ENCODE peak calls at places on chromosomes 1 and 21, in five cellular contexts. One of them, this sample, is unnamed.

GRCh38 chr1:79037085-79037484 is 30.6 kb upstream of the ADGRL4 start:
- DNase-seq in tibial artery: no peak
- DNase-seq in sigmoid colon: no peak
- DNase-seq in ovary: no peak
- DNase-seq in A549: no peak
- DNase-seq in this sample: no peak

GRCh38 chr21:41255190-41255589 is 61.4 kb upstream of the FAM3B start:
- DNase-seq in sigmoid colon: no peak
- DNase-seq in A549: no peak
- DNase-seq in tibial artery: no peak
- DNase-seq in ovary: no peak
- DNase-seq in this sample: no peak

GRCh38 chr1:225677350-225678124 is 24.6 kb upstream of the ENAH start:
- DNase-seq in A549: no peak
- DNase-seq in sigmoid colon: no peak
- DNase-seq in ovary: no peak
- DNase-seq in tibial artery: no peak
- DNase-seq in this sample: no peak

GRCh38 chr1:26540346-26540745 is 10.8 kb downstream of the RPS6KA1 start:
- DNase-seq in tibial artery: no peak
- DNase-seq in A549: no peak
- DNase-seq in sigmoid colon: no peak
- DNase-seq in ovary: no peak
- DNase-seq in this sample: no peak

GRCh38 chr1:20339811-20340457 is 49.3 kb downstream of the VWA5B1 start:
- DNase-seq in sigmoid colon: no peak
- DNase-seq in ovary: no peak
- DNase-seq in tibial artery: no peak
- DNase-seq in A549: no peak
- DNase-seq in this sample: no peak

GRCh38 chr1:83901547-83902155 is 97.3 kb downstream of the TTLL7 start:
- DNase-seq in tibial artery: no peak
- DNase-seq in ovary: no peak
- DNase-seq in sigmoid colon: no peak
- DNase-seq in A549: peak
- DNase-seq in this sample: no peak

GRCh38 chr1:162632234-162632666 is at the start of gene DDR2:
- DNase-seq in sigmoid colon: peak
- DNase-seq in tibial artery: peak
- DNase-seq in A549: no peak
- DNase-seq in ovary: peak
- DNase-seq in this sample: no peak

GRCh38 chr1:207321790-207322530 is 482 bp downstream of the CD55 start:
- DNase-seq in ovary: no peak
- DNase-seq in sigmoid colon: no peak
- DNase-seq in A549: no peak
- DNase-seq in tibial artery: no peak
- DNase-seq in this sample: no peak

GRCh38 chr21:45802425-45802824 is 158.9 kb downstream of the PCBP3 start:
- DNase-seq in ovary: no peak
- DNase-seq in tibial artery: peak
- DNase-seq in A549: no peak
- DNase-seq in sigmoid colon: no peak
- DNase-seq in this sample: no peak

GRCh38 chr1:1402081-1402900 is 3.2 kb upstream of the CCNL2 start:
- DNase-seq in ovary: no peak
- DNase-seq in sigmoid colon: no peak
- DNase-seq in tibial artery: no peak
- DNase-seq in A549: peak
- DNase-seq in this sample: no peak

GRCh38 chr1:208115924-208116614 is 128.1 kb downstream of the PLXNA2 start:
- DNase-seq in sigmoid colon: no peak
- DNase-seq in ovary: no peak
- DNase-seq in tibial artery: no peak
- DNase-seq in A549: no peak
- DNase-seq in this sample: no peak

GRCh38 chr1:175449306-175449705 is 256.7 kb upstream of the KIAA0040 start:
- DNase-seq in sigmoid colon: no peak
- DNase-seq in A549: no peak
- DNase-seq in tibial artery: no peak
- DNase-seq in ovary: no peak
- DNase-seq in this sample: no peak

GRCh38 chr1:170768929-170769328 is 105.0 kb downstream of the PRRX1 start:
- DNase-seq in A549: no peak
- DNase-seq in ovary: no peak
- DNase-seq in tibial artery: no peak
- DNase-seq in sigmoid colon: no peak
- DNase-seq in this sample: no peak

GRCh38 chr1:100535264-100535663 is 2.7 kb upstream of the GPR88 start:
- DNase-seq in sigmoid colon: no peak
- DNase-seq in tibial artery: no peak
- DNase-seq in ovary: no peak
- DNase-seq in A549: no peak
- DNase-seq in this sample: no peak

GRCh38 chr1:19619697-19620384 is 24.3 kb upstream of the NBL1 start:
- DNase-seq in sigmoid colon: no peak
- DNase-seq in ovary: no peak
- DNase-seq in A549: no peak
- DNase-seq in tibial artery: no peak
- DNase-seq in this sample: no peak

GRCh38 chr1:53465023-53465957 is 6.1 kb downstream of the DMRTB1 start:
- DNase-seq in ovary: no peak
- DNase-seq in tibial artery: no peak
- DNase-seq in sigmoid colon: no peak
- DNase-seq in A549: no peak
- DNase-seq in this sample: no peak

GRCh38 chr1:29876902-29877301 is 640.6 kb downstream of the PTPRU start:
- DNase-seq in sigmoid colon: no peak
- DNase-seq in ovary: no peak
- DNase-seq in A549: no peak
- DNase-seq in tibial artery: no peak
- DNase-seq in this sample: no peak

GRCh38 chr21:38900499-38900898 is 94.8 kb downstream of the ETS2 start:
- DNase-seq in A549: no peak
- DNase-seq in tibial artery: no peak
- DNase-seq in sigmoid colon: no peak
- DNase-seq in ovary: no peak
- DNase-seq in this sample: no peak

GRCh38 chr1:189609206-189609605 is 868.5 kb downstream of the BRINP3 start:
- DNase-seq in A549: no peak
- DNase-seq in tibial artery: no peak
- DNase-seq in sigmoid colon: no peak
- DNase-seq in ovary: no peak
- DNase-seq in this sample: no peak

GRCh38 chr1:24868016-24868875 is 61.8 kb downstream of the RUNX3 start:
- DNase-seq in ovary: no peak
- DNase-seq in sigmoid colon: no peak
- DNase-seq in tibial artery: peak
- DNase-seq in A549: no peak
- DNase-seq in this sample: no peak

GRCh38 chr1:80918365-80918764 is 882.4 kb upstream of the ADGRL2 start:
- DNase-seq in tibial artery: no peak
- DNase-seq in ovary: no peak
- DNase-seq in sigmoid colon: no peak
- DNase-seq in A549: no peak
- DNase-seq in this sample: no peak

GRCh38 chr1:159699653-159700052 is 14.7 kb downstream of the CRP start:
- DNase-seq in sigmoid colon: no peak
- DNase-seq in tibial artery: no peak
- DNase-seq in A549: no peak
- DNase-seq in ovary: no peak
- DNase-seq in this sample: no peak

GRCh38 chr1:111570781-111571181 is 48.8 kb upstream of the RAP1A start:
- DNase-seq in sigmoid colon: no peak
- DNase-seq in tibial artery: no peak
- DNase-seq in ovary: no peak
- DNase-seq in A549: no peak
- DNase-seq in this sample: peak

GRCh38 chr1:3264456-3264855 is 190.0 kb upstream of the ARHGEF16 start:
- DNase-seq in A549: no peak
- DNase-seq in tibial artery: no peak
- DNase-seq in ovary: no peak
- DNase-seq in sigmoid colon: no peak
- DNase-seq in this sample: no peak

GRCh38 chr1:93980320-93980744 is 71.1 kb upstream of the GCLM start:
- DNase-seq in ovary: no peak
- DNase-seq in sigmoid colon: no peak
- DNase-seq in tibial artery: no peak
- DNase-seq in A549: peak
- DNase-seq in this sample: no peak

GRCh38 chr21:41754481-41754891 is 12.4 kb downstream of the RIPK4 start:
- DNase-seq in A549: no peak
- DNase-seq in tibial artery: no peak
- DNase-seq in sigmoid colon: no peak
- DNase-seq in ovary: no peak
- DNase-seq in this sample: no peak

GRCh38 chr1:29583727-29584126 is 347.4 kb downstream of the PTPRU start:
- DNase-seq in A549: no peak
- DNase-seq in sigmoid colon: no peak
- DNase-seq in tibial artery: no peak
- DNase-seq in ovary: no peak
- DNase-seq in this sample: no peak

GRCh38 chr21:46189213-46189958 is 5.1 kb upstream of the SPATC1L start:
- DNase-seq in tibial artery: no peak
- DNase-seq in sigmoid colon: peak
- DNase-seq in ovary: peak
- DNase-seq in A549: no peak
- DNase-seq in this sample: no peak

GRCh38 chr1:202154766-202155477 is 5.5 kb downstream of the PTPN7 start:
- DNase-seq in tibial artery: no peak
- DNase-seq in sigmoid colon: no peak
- DNase-seq in ovary: peak
- DNase-seq in A549: peak
- DNase-seq in this sample: no peak
- H3K27ac ChIP-seq in tibial artery: no peak
- H3K27ac ChIP-seq in sigmoid colon: no peak
- H3K27ac ChIP-seq in ovary: no peak
- H3K27ac ChIP-seq in A549: peak
- H3K27ac ChIP-seq in this sample: peak

GRCh38 chr1:43011020-43011419 is 52.4 kb upstream of the SLC2A1 start:
- DNase-seq in ovary: no peak
- DNase-seq in tibial artery: no peak
- DNase-seq in sigmoid colon: no peak
- DNase-seq in A549: no peak
- DNase-seq in this sample: no peak

GRCh38 chr1:43009274-43009673 is 50.6 kb upstream of the SLC2A1 start:
- DNase-seq in sigmoid colon: no peak
- DNase-seq in ovary: no peak
- DNase-seq in A549: no peak
- DNase-seq in tibial artery: no peak
- DNase-seq in this sample: no peak

GRCh38 chr1:43008106-43008424 is 49.4 kb upstream of the SLC2A1 start:
- DNase-seq in A549: no peak
- DNase-seq in tibial artery: no peak
- DNase-seq in sigmoid colon: no peak
- DNase-seq in ovary: no peak
- DNase-seq in this sample: no peak

GRCh38 chr1:43007377-43008105 is 48.9 kb upstream of the SLC2A1 start:
- DNase-seq in ovary: no peak
- DNase-seq in sigmoid colon: no peak
- DNase-seq in A549: no peak
- DNase-seq in tibial artery: no peak
- DNase-seq in this sample: no peak

GRCh38 chr1:43008425-43009108 is 49.9 kb upstream of the SLC2A1 start:
- DNase-seq in ovary: no peak
- DNase-seq in sigmoid colon: no peak
- DNase-seq in tibial artery: no peak
- DNase-seq in A549: no peak
- DNase-seq in this sample: no peak
- H3K4me3 ChIP-seq in ovary: no peak
- H3K4me3 ChIP-seq in sigmoid colon: no peak
- H3K4me3 ChIP-seq in tibial artery: no peak
- H3K4me3 ChIP-seq in A549: no peak
- H3K4me3 ChIP-seq in this sample: no peak

GRCh38 chr1:59499956-59500569 is 203.2 kb downstream of the FGGY start:
- DNase-seq in A549: no peak
- DNase-seq in sigmoid colon: no peak
- DNase-seq in tibial artery: no peak
- DNase-seq in ovary: no peak
- DNase-seq in this sample: no peak
- H3K27ac ChIP-seq in A549: no peak
- H3K27ac ChIP-seq in sigmoid colon: no peak
- H3K27ac ChIP-seq in tibial artery: no peak
- H3K27ac ChIP-seq in ovary: no peak
- H3K27ac ChIP-seq in this sample: no peak

DNA sequence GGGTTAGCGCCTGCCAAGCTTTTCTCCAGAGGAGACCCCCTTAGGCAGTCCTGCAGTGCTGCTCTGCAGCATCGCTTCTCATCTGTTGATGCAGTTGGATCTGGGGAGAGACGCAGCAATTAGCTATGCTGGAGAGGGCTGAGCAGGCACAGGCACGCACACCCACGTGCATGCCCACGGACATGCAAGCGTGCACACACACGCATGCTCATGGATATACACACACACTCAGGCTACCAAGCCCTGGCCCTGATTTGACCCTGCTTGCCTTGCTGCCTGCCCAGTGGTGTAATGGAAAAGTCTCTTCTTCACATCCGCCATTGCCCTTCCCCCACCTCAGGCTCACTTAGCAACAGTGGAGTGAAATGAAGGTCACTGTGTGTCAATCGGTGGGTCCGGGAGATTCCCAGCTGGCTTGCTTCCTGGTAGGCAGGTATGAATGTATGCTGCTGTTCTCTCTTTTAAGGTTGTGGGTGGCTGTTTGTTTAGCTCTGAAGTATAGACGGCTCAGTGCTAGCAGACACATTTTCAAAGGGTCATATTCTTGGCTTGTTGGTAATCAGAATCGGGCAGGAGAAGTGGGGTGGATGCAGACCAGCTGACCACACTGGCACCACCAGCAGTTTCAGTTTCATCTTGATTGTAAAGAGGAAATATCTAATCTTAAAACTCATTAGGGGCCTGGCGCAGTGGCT is 9.5 kb downstream of the ATP1B1 start:
- DNase-seq in sigmoid colon: peak
- DNase-seq in A549: no peak
- DNase-seq in tibial artery: no peak
- DNase-seq in ovary: no peak
- DNase-seq in this sample: no peak
- H3K4me3 ChIP-seq in sigmoid colon: peak
- H3K4me3 ChIP-seq in A549: peak
- H3K4me3 ChIP-seq in tibial artery: no peak
- H3K4me3 ChIP-seq in ovary: no peak
- H3K4me3 ChIP-seq in this sample: no peak

GRCh38 chr1:219991511-219991810 is 54.8 kb downstream of the EPRS1 start:
- DNase-seq in ovary: no peak
- DNase-seq in A549: no peak
- DNase-seq in tibial artery: no peak
- DNase-seq in sigmoid colon: no peak
- DNase-seq in this sample: no peak

GRCh38 chr1:219988387-219988786 is 57.9 kb downstream of the EPRS1 start:
- DNase-seq in A549: no peak
- DNase-seq in sigmoid colon: no peak
- DNase-seq in tibial artery: no peak
- DNase-seq in ovary: no peak
- DNase-seq in this sample: no peak

GRCh38 chr1:219988818-219989217 is 57.5 kb downstream of the EPRS1 start:
- DNase-seq in sigmoid colon: no peak
- DNase-seq in A549: no peak
- DNase-seq in tibial artery: no peak
- DNase-seq in ovary: no peak
- DNase-seq in this sample: no peak

GRCh38 chr1:219990782-219991510 is 55.4 kb downstream of the EPRS1 start:
- DNase-seq in tibial artery: no peak
- DNase-seq in A549: peak
- DNase-seq in ovary: no peak
- DNase-seq in sigmoid colon: no peak
- DNase-seq in this sample: no peak

GRCh38 chr1:219993554-219994433 is 52.5 kb downstream of the EPRS1 start:
- DNase-seq in ovary: no peak
- DNase-seq in A549: no peak
- DNase-seq in sigmoid colon: no peak
- DNase-seq in tibial artery: no peak
- DNase-seq in this sample: no peak
- H3K27ac ChIP-seq in ovary: no peak
- H3K27ac ChIP-seq in A549: no peak
- H3K27ac ChIP-seq in sigmoid colon: no peak
- H3K27ac ChIP-seq in tibial artery: peak
- H3K27ac ChIP-seq in this sample: no peak

This sample was measured in effector memory CD4-positive, alpha-beta T cell.